ENCODE peak calls at places on chromosomes 7 and 10, in seven cellular contexts. S is RCC 7860; P is midbrain; D is AG10803; N is activated T-helper 9 cell treated with anti-CD3 and anti-CD28 coated beads, Interleukin-2, amount 50 U/mL, for 16 hours; G is NCI-H2081; K is AG04450. L is an unnamed sample.

GRCh38 chr7:55342216-55342871 is 22.8 kb upstream of the LANCL2 start:
- DNase-seq in S (no peak), P (no peak), D (no peak), N (no peak), G (no peak), K (no peak), L (no peak)

GRCh38 chr10:61612451-61612850 is 50.3 kb upstream of the CABCOCO1 start:
- DNase-seq in S (no peak), P (no peak), D (no peak), N (no peak), G (no peak), K (no peak), L (no peak)

GRCh38 chr10:79404231-79404609 is 41.2 kb downstream of the ZCCHC24 start:
- DNase-seq in S (no peak), P (no peak), D (peak), N (no peak), G (no peak), K (peak), L (peak)

GRCh38 chr10:131722525-131723264 is 178.1 kb upstream of the PPP2R2D start:
- DNase-seq in S (no peak), P (no peak), D (no peak), N (no peak), G (no peak), K (no peak), L (no peak)

GRCh38 chr7:148385009-148385682 is 205.4 kb upstream of the C7orf33 start:
- DNase-seq in S (no peak), P (peak), D (no peak), N (no peak), G (no peak), K (no peak), L (no peak)

GRCh38 chr7:85104432-85105205 is 82.2 kb downstream of the SEMA3D start:
- DNase-seq in S (no peak), P (no peak), D (peak), N (no peak), G (no peak), K (no peak), L (no peak)

GRCh38 chr7:517848-518629 is 1.6 kb downstream of the PDGFA start:
- DNase-seq in S (peak), P (peak), D (peak), N (no peak), G (no peak), K (no peak), L (peak)

GRCh38 chr10:29828978-29829377 is 194.2 kb upstream of the SVIL start:
- DNase-seq in S (no peak), P (no peak), D (no peak), N (no peak), G (no peak), K (no peak), L (no peak)

L was measured in AG08395.